ENCODE peak calls at places on chromosomes 5 and 9, in eight cellular contexts. One of them, this sample, is unnamed.

GRCh38 chr9:22316645-22317044 is 130.0 kb upstream of the DMRTA1 start:
- DNase-seq in adrenal gland: no peak
- DNase-seq in activated CD4-positive, alpha-beta T cell treated with anti-CD3 and anti-CD28 coated beads for 24 hours: no peak
- DNase-seq in Caki2: no peak
- DNase-seq in lower leg skin: no peak
- DNase-seq in A549: no peak
- DNase-seq in RWPE1: no peak
- DNase-seq in central memory CD8-positive, alpha-beta T cell: no peak
- DNase-seq in this sample: no peak

GRCh38 chr5:141734501-141735231 is 52.6 kb upstream of the ARAP3 start:
- DNase-seq in A549: peak
- DNase-seq in lower leg skin: no peak
- DNase-seq in Caki2: peak
- DNase-seq in activated CD4-positive, alpha-beta T cell treated with anti-CD3 and anti-CD28 coated beads for 24 hours: peak
- DNase-seq in RWPE1: peak
- DNase-seq in adrenal gland: peak
- DNase-seq in central memory CD8-positive, alpha-beta T cell: no peak
- DNase-seq in this sample: no peak

GRCh38 chr5:1511037-1511436 is 12.7 kb downstream of the LPCAT1 start:
- DNase-seq in adrenal gland: peak
- DNase-seq in Caki2: no peak
- DNase-seq in activated CD4-positive, alpha-beta T cell treated with anti-CD3 and anti-CD28 coated beads for 24 hours: no peak
- DNase-seq in A549: no peak
- DNase-seq in RWPE1: no peak
- DNase-seq in lower leg skin: peak
- DNase-seq in central memory CD8-positive, alpha-beta T cell: no peak
- DNase-seq in this sample: no peak

GRCh38 chr5:141782991-141783598 is 95.1 kb downstream of the PCDH1 start:
- DNase-seq in lower leg skin: no peak
- DNase-seq in A549: peak
- DNase-seq in RWPE1: no peak
- DNase-seq in activated CD4-positive, alpha-beta T cell treated with anti-CD3 and anti-CD28 coated beads for 24 hours: no peak
- DNase-seq in adrenal gland: no peak
- DNase-seq in central memory CD8-positive, alpha-beta T cell: no peak
- DNase-seq in Caki2: peak
- DNase-seq in this sample: no peak

GRCh38 chr5:60842859-60843692 is 993 bp downstream of the ELOVL7 start:
- DNase-seq in Caki2: peak
- DNase-seq in activated CD4-positive, alpha-beta T cell treated with anti-CD3 and anti-CD28 coated beads for 24 hours: no peak
- DNase-seq in adrenal gland: peak
- DNase-seq in central memory CD8-positive, alpha-beta T cell: no peak
- DNase-seq in A549: peak
- DNase-seq in lower leg skin: no peak
- DNase-seq in RWPE1: peak
- DNase-seq in this sample: no peak

GRCh38 chr5:5886812-5887486 is 464.5 kb downstream of the ICE1 start:
- DNase-seq in activated CD4-positive, alpha-beta T cell treated with anti-CD3 and anti-CD28 coated beads for 24 hours: peak
- DNase-seq in Caki2: no peak
- DNase-seq in lower leg skin: no peak
- DNase-seq in RWPE1: peak
- DNase-seq in A549: peak
- DNase-seq in central memory CD8-positive, alpha-beta T cell: no peak
- DNase-seq in adrenal gland: no peak
- DNase-seq in this sample: no peak

GRCh38 chr9:73577867-73578266 is 426.2 kb downstream of the ANXA1 start:
- DNase-seq in activated CD4-positive, alpha-beta T cell treated with anti-CD3 and anti-CD28 coated beads for 24 hours: no peak
- DNase-seq in RWPE1: peak
- DNase-seq in A549: peak
- DNase-seq in lower leg skin: no peak
- DNase-seq in central memory CD8-positive, alpha-beta T cell: no peak
- DNase-seq in adrenal gland: no peak
- DNase-seq in Caki2: no peak
- DNase-seq in this sample: no peak

GRCh38 chr5:57302164-57302563 is 128.3 kb downstream of the GPBP1 start:
- DNase-seq in RWPE1: peak
- DNase-seq in adrenal gland: peak
- DNase-seq in lower leg skin: no peak
- DNase-seq in A549: peak
- DNase-seq in Caki2: peak
- DNase-seq in activated CD4-positive, alpha-beta T cell treated with anti-CD3 and anti-CD28 coated beads for 24 hours: peak
- DNase-seq in central memory CD8-positive, alpha-beta T cell: no peak
- DNase-seq in this sample: no peak

GRCh38 chr5:55650391-55650790 is 61.7 kb downstream of the SLC38A9 start:
- DNase-seq in RWPE1: no peak
- DNase-seq in activated CD4-positive, alpha-beta T cell treated with anti-CD3 and anti-CD28 coated beads for 24 hours: peak
- DNase-seq in Caki2: no peak
- DNase-seq in A549: no peak
- DNase-seq in lower leg skin: no peak
- DNase-seq in adrenal gland: no peak
- DNase-seq in central memory CD8-positive, alpha-beta T cell: no peak
- DNase-seq in this sample: no peak

GRCh38 chr5:180206993-180207392 is 2.0 kb downstream of the RASGEF1C start:
- DNase-seq in RWPE1: no peak
- DNase-seq in central memory CD8-positive, alpha-beta T cell: no peak
- DNase-seq in adrenal gland: no peak
- DNase-seq in lower leg skin: peak
- DNase-seq in activated CD4-positive, alpha-beta T cell treated with anti-CD3 and anti-CD28 coated beads for 24 hours: no peak
- DNase-seq in Caki2: no peak
- DNase-seq in A549: no peak
- DNase-seq in this sample: no peak

GRCh38 chr9:13228431-13228830 is 51.1 kb downstream of the MPDZ start:
- DNase-seq in Caki2: no peak
- DNase-seq in lower leg skin: no peak
- DNase-seq in adrenal gland: no peak
- DNase-seq in activated CD4-positive, alpha-beta T cell treated with anti-CD3 and anti-CD28 coated beads for 24 hours: no peak
- DNase-seq in A549: no peak
- DNase-seq in RWPE1: no peak
- DNase-seq in central memory CD8-positive, alpha-beta T cell: no peak
- DNase-seq in this sample: no peak

GRCh38 chr9:83208065-83208850 is 145.3 kb upstream of the RASEF start:
- DNase-seq in adrenal gland: peak
- DNase-seq in activated CD4-positive, alpha-beta T cell treated with anti-CD3 and anti-CD28 coated beads for 24 hours: no peak
- DNase-seq in Caki2: no peak
- DNase-seq in RWPE1: no peak
- DNase-seq in lower leg skin: no peak
- DNase-seq in central memory CD8-positive, alpha-beta T cell: no peak
- DNase-seq in A549: no peak
- DNase-seq in this sample: no peak

GRCh38 chr5:168455201-168455600 is 31.1 kb upstream of the RARS1 start:
- DNase-seq in central memory CD8-positive, alpha-beta T cell: no peak
- DNase-seq in adrenal gland: no peak
- DNase-seq in A549: no peak
- DNase-seq in lower leg skin: no peak
- DNase-seq in Caki2: no peak
- DNase-seq in activated CD4-positive, alpha-beta T cell treated with anti-CD3 and anti-CD28 coated beads for 24 hours: no peak
- DNase-seq in RWPE1: no peak
- DNase-seq in this sample: no peak

GRCh38 chr9:19087601-19088000 is 15.1 kb downstream of the HAUS6 start:
- DNase-seq in central memory CD8-positive, alpha-beta T cell: no peak
- DNase-seq in adrenal gland: peak
- DNase-seq in RWPE1: no peak
- DNase-seq in A549: peak
- DNase-seq in activated CD4-positive, alpha-beta T cell treated with anti-CD3 and anti-CD28 coated beads for 24 hours: no peak
- DNase-seq in Caki2: peak
- DNase-seq in lower leg skin: no peak
- DNase-seq in this sample: no peak